ENCODE peak calls at places on chromosomes 6 and 20, in ten cellular contexts. T is fibroblast of pulmonary artery; U is CD4-positive, alpha-beta memory T cell; Q is ovary; L is transverse colon; C is brain microvascular endothelial cell; Y is foreskin fibroblast; N is epithelial cell of proximal tubule; V is dorsolateral prefrontal cortex; I is tibial nerve. D is an unnamed sample.

GRCh38 chr6:168115748-168116445 is 36.9 kb upstream of the FRMD1 start:
- DNase-seq in U (no peak), I (no peak), T (no peak), N (no peak), Q (no peak), C (no peak), V (no peak), L (no peak), Y (no peak), D (no peak)

GRCh38 chr6:41640436-41640835 is 2.2 kb downstream of the MDFI start:
- DNase-seq in Y (no peak), N (no peak), U (no peak), Q (no peak), I (no peak), T (no peak), C (no peak), V (no peak), L (no peak), D (no peak)

GRCh38 chr6:91786474-91787184 is 1199.8 kb upstream of the MAP3K7 start:
- DNase-seq in L (no peak), T (no peak), I (no peak), U (no peak), C (no peak), V (no peak), Q (no peak), Y (no peak), N (no peak), D (no peak)

GRCh38 chr6:161369339-161369738 is 95.5 kb upstream of the AGPAT4 start:
- DNase-seq in N (peak), T (peak), Q (no peak), C (peak), V (no peak), L (peak), U (no peak), Y (peak), I (no peak), D (peak)

GRCh38 chr6:127992144-127992543 is 91.3 kb upstream of the THEMIS start:
- DNase-seq in U (no peak), T (no peak), V (no peak), N (no peak), C (no peak), Q (no peak), I (no peak), L (no peak), Y (no peak), D (no peak)

GRCh38 chr6:81606965-81607381 is 145.5 kb downstream of the TENT5A start:
- DNase-seq in U (no peak), N (no peak), V (no peak), Y (peak), I (no peak), C (no peak), T (peak), Q (no peak), L (no peak), D (peak)

GRCh38 chr6:70758883-70759282 is 91.2 kb downstream of the SMAP1 start:
- DNase-seq in C (no peak), V (no peak), L (no peak), T (no peak), Q (no peak), I (no peak), U (no peak), Y (no peak), N (no peak), D (no peak)

GRCh38 chr20:47883186-47883585 is 97.9 kb upstream of the SULF2 start:
- DNase-seq in I (no peak), U (no peak), N (no peak), V (no peak), C (no peak), L (no peak), T (no peak), Q (no peak), Y (no peak), D (no peak)

GRCh38 chr6:139927236-139927635 is 552.8 kb upstream of the CITED2 start:
- DNase-seq in Q (no peak), V (no peak), C (peak), N (no peak), I (no peak), U (no peak), Y (peak), T (peak), L (no peak), D (peak)

GRCh38 chr6:147382945-147383554 is 125.4 kb upstream of the SAMD5 start:
- DNase-seq in L (no peak), U (no peak), I (no peak), N (peak), Q (no peak), T (peak), Y (peak), V (no peak), C (peak), D (no peak)

GRCh38 chr6:50826037-50826761 is 7.5 kb downstream of the TFAP2B start:
- DNase-seq in T (no peak), U (no peak), L (no peak), Q (no peak), I (no peak), C (no peak), N (no peak), V (no peak), Y (no peak), D (no peak)

GRCh38 chr6:99026135-99026534 is 78.4 kb upstream of the FBXL4 start:
- DNase-seq in I (no peak), C (no peak), Y (no peak), Q (no peak), N (no peak), V (no peak), U (no peak), L (no peak), T (no peak), D (no peak)

GRCh38 chr20:38985603-38986170 is 23.5 kb downstream of the DHX35 start:
- DNase-seq in I (no peak), U (no peak), V (no peak), Y (peak), N (peak), L (no peak), T (peak), Q (no peak), C (peak), D (peak)

GRCh38 chr6:36873612-36874011 is 991 bp downstream of the PPIL1 start:
- DNase-seq in N (no peak), C (no peak), Y (no peak), T (no peak), U (no peak), V (no peak), I (no peak), L (no peak), Q (no peak), D (no peak)

GRCh38 chr6:2791124-2792050 is 26.2 kb downstream of the WRNIP1 start:
- DNase-seq in V (peak), Q (peak), Y (peak), C (peak), N (peak), T (peak), U (peak), I (peak), L (peak), D (no peak)

GRCh38 chr6:165227644-165228329 is 81.6 kb downstream of the C6orf118 start:
- DNase-seq in N (peak), L (no peak), V (no peak), Q (no peak), I (no peak), C (no peak), Y (peak), U (no peak), T (peak), D (peak)

GRCh38 chr6:89989742-89990141 is 95.5 kb downstream of the GJA10 start:
- DNase-seq in Q (no peak), I (no peak), N (peak), L (no peak), C (peak), U (no peak), Y (peak), T (peak), V (no peak), D (peak)

GRCh38 chr6:2021713-2022125 is 223.7 kb downstream of the GMDS start:
- DNase-seq in V (peak), N (peak), Q (peak), U (no peak), I (peak), Y (peak), T (peak), C (no peak), L (peak), D (peak)

GRCh38 chr20:61439251-61439650 is 187.2 kb downstream of the CDH4 start:
- DNase-seq in T (no peak), U (no peak), V (no peak), N (no peak), I (no peak), C (no peak), Y (no peak), Q (no peak), L (no peak), D (no peak)

GRCh38 chr20:38418509-38419204 is 16.5 kb downstream of the SNHG17 start:
- DNase-seq in N (no peak), U (no peak), I (peak), V (no peak), L (no peak), C (no peak), Y (peak), T (peak), Q (peak), D (no peak)

GRCh38 chr6:11329841-11330765 is 97.6 kb upstream of the NEDD9 start:
- DNase-seq in U (no peak), Y (no peak), Q (no peak), C (no peak), N (no peak), V (no peak), T (no peak), I (no peak), L (peak), D (no peak)

GRCh38 chr20:44017905-44018683 is 103.4 kb downstream of the TOX2 start:
- DNase-seq in C (peak), Y (peak), Q (peak), L (peak), I (no peak), V (peak), N (peak), T (peak), U (no peak), D (peak)

GRCh38 chr6:132683543-132683942 is 24.6 kb upstream of the TAAR1 start:
- DNase-seq in V (no peak), T (peak), L (no peak), Y (peak), C (peak), Q (no peak), N (no peak), I (no peak), U (no peak), D (peak)

GRCh38 chr20:58891076-58891685 is 38.7 kb downstream of the GNAS start:
- DNase-seq in L (peak), I (peak), U (peak), C (peak), V (no peak), N (no peak), Q (peak), T (peak), Y (peak), D (no peak)

GRCh38 chr20:50111829-50112495 is 988 bp downstream of the UBE2V1 start:
- DNase-seq in L (no peak), N (no peak), V (no peak), Y (no peak), C (no peak), T (no peak), Q (no peak), U (no peak), I (no peak), D (no peak)

GRCh38 chr6:156832166-156832743 is 55.1 kb downstream of the ARID1B start:
- DNase-seq in I (peak), Y (peak), T (peak), N (no peak), L (no peak), C (peak), U (no peak), V (no peak), Q (peak), D (no peak)

GRCh38 chr6:170291271-170292110 is 613 bp upstream of the DLL1 start:
- DNase-seq in I (peak), U (peak), N (no peak), Q (peak), T (no peak), V (peak), Y (peak), L (peak), C (no peak), D (no peak)

GRCh38 chr6:151330130-151330715 is 61.1 kb downstream of the ZBTB2 start:
- DNase-seq in C (peak), Y (peak), N (no peak), L (no peak), Q (no peak), T (peak), V (no peak), U (no peak), I (no peak), D (peak)

GRCh38 chr20:21286775-21287174 is 16.4 kb upstream of the XRN2 start:
- DNase-seq in U (no peak), T (no peak), Y (no peak), L (no peak), I (no peak), C (no peak), Q (no peak), N (no peak), V (no peak), D (no peak)

GRCh38 chr6:12751694-12752304 is 35.2 kb downstream of the PHACTR1 start:
- DNase-seq in Y (peak), V (no peak), C (peak), T (peak), N (no peak), Q (peak), I (peak), U (peak), L (peak), D (peak)

GRCh38 chr6:12750416-12750815 is 33.8 kb downstream of the PHACTR1 start:
- DNase-seq in V (no peak), C (no peak), T (no peak), N (no peak), L (no peak), Y (no peak), I (no peak), Q (no peak), U (no peak), D (no peak)

GRCh38 chr6:12748411-12748810 is 31.8 kb downstream of the PHACTR1 start:
- DNase-seq in C (no peak), L (no peak), I (no peak), V (no peak), N (no peak), Y (no peak), T (no peak), Q (no peak), U (no peak), D (no peak)

GRCh38 chr6:12748815-12749521 is 32.4 kb downstream of the PHACTR1 start:
- DNase-seq in V (peak), L (no peak), C (no peak), I (no peak), U (no peak), N (no peak), Y (peak), T (no peak), Q (no peak), D (no peak)

GRCh38 chr6:12749531-12750379 is 33.2 kb downstream of the PHACTR1 start:
- DNase-seq in N (no peak), C (no peak), I (no peak), Q (no peak), L (no peak), Y (peak), T (no peak), U (no peak), V (peak), D (no peak)
- H3K4me3 ChIP-seq in N (no peak), C (peak), I (no peak), Q (no peak), L (no peak), Y (peak), T (no peak), U (no peak), V (peak), D (peak)

GRCh38 chr6:138569970-138570715 is 70.8 kb upstream of the NHSL1 start:
- DNase-seq in I (no peak), V (no peak), Y (no peak), T (no peak), L (no peak), Q (no peak), N (no peak), U (no peak), C (no peak), D (no peak)

GRCh38 chr6:138571174-138571573 is 71.9 kb upstream of the NHSL1 start:
- DNase-seq in T (no peak), Y (no peak), N (no peak), U (no peak), I (no peak), C (no peak), L (no peak), Q (no peak), V (no peak), D (no peak)

GRCh38 chr6:138568997-138569396 is 69.7 kb upstream of the NHSL1 start:
- DNase-seq in U (no peak), T (no peak), Y (no peak), N (no peak), Q (no peak), V (no peak), C (no peak), I (no peak), L (no peak), D (no peak)

GRCh38 chr6:138570716-138571020 is 71.4 kb upstream of the NHSL1 start:
- DNase-seq in Y (no peak), T (no peak), L (no peak), Q (no peak), N (no peak), I (no peak), U (no peak), V (no peak), C (no peak), D (no peak)

DNA sequence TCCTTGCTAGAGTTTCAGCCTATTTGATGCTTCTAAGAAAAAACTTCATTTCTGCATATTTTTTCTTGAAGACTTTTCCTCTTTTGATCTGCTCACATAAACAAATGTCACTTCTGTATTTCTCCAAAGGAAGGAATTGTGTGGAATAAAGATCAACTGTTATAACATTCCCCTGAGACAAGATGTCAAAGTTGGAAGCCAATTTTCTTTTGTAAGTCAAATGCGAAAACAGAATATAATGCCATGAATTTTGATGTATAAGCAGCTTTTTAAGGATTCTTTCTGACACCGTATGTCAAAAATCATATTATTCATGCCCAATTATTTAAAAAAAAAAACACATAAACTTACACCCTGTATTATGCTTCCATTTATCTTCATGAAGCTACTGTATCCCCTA is 70.3 kb upstream of the NHSL1 start:
- DNase-seq in I (no peak), Q (no peak), T (no peak), C (no peak), N (no peak), Y (no peak), L (no peak), U (no peak), V (no peak), D (no peak)
- H3K4me3 ChIP-seq in I (no peak), Q (no peak), T (no peak), C (no peak), N (no peak), Y (no peak), L (no peak), U (no peak), V (no peak), D (no peak)

GRCh38 chr6:33746036-33746600 is 587 bp downstream of the IP6K3 start:
- DNase-seq in T (peak), L (peak), U (no peak), C (peak), Q (peak), Y (peak), I (peak), V (peak), N (no peak), D (peak)
- H3K4me3 ChIP-seq in T (no peak), L (peak), U (no peak), C (no peak), Q (no peak), Y (peak), I (no peak), V (peak), N (peak), D (peak)

GRCh38 chr6:17470953-17471335 is 77.5 kb downstream of the CAP2 start:
- DNase-seq in T (peak), N (no peak), Q (no peak), I (peak), V (no peak), Y (peak), U (no peak), L (no peak), C (no peak), D (peak)
- H3K4me3 ChIP-seq in T (no peak), N (no peak), Q (no peak), I (no peak), V (no peak), Y (no peak), U (no peak), L (no peak), C (no peak), D (no peak)

DNA sequence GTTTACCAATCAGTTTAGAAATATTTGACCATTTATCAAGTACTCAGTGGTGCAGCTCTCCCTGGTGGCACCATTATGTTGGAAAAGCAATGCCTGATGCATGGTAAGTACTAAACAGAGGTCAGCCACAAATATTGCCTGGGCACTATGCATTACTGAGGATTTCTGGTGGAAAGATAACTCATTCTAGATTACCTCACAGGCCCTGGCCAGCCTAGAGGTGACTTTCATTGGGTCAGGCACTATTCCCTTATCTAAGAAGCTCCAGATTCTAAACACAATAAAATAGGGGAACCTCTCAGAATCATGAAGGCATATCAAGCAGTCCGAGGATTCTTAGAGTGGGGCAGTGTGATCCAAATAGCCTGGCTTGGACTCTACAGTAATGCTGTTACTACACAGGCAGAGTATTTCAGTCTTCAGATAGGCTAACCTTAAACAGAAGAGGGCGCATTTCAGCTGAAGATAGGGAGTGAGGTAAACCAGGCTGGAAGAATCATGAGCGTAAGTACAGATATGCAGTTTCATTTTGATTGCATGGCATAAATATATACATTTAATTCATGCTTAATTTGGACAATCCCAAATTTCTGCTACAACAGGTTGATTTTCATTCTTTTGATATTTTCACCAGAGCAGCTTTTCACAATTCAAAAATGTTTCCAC is 12.1 kb downstream of the LGSN start:
- DNase-seq in L (no peak), N (peak), Y (peak), I (no peak), C (peak), T (peak), Q (no peak), U (no peak), V (no peak), D (peak)
- H3K4me3 ChIP-seq in L (no peak), N (no peak), Y (no peak), I (no peak), C (no peak), T (no peak), Q (no peak), U (no peak), V (peak), D (no peak)

GRCh38 chr6:25056130-25056529 is 120.4 kb upstream of the RIPOR2 start:
- DNase-seq in N (no peak), T (no peak), I (no peak), C (no peak), Q (no peak), V (no peak), U (peak), L (peak), Y (no peak), D (no peak)
- H3K4me3 ChIP-seq in N (no peak), T (no peak), I (no peak), C (no peak), Q (no peak), V (no peak), U (peak), L (no peak), Y (no peak), D (no peak)

GRCh38 chr6:45155341-45155894 is 172.7 kb upstream of the RUNX2 start:
- DNase-seq in I (no peak), Y (no peak), C (no peak), Q (no peak), V (no peak), N (no peak), U (no peak), L (no peak), T (no peak), D (no peak)
- H3K4me3 ChIP-seq in I (no peak), Y (no peak), C (no peak), Q (no peak), V (no peak), N (no peak), U (no peak), L (no peak), T (no peak), D (no peak)

DNA sequence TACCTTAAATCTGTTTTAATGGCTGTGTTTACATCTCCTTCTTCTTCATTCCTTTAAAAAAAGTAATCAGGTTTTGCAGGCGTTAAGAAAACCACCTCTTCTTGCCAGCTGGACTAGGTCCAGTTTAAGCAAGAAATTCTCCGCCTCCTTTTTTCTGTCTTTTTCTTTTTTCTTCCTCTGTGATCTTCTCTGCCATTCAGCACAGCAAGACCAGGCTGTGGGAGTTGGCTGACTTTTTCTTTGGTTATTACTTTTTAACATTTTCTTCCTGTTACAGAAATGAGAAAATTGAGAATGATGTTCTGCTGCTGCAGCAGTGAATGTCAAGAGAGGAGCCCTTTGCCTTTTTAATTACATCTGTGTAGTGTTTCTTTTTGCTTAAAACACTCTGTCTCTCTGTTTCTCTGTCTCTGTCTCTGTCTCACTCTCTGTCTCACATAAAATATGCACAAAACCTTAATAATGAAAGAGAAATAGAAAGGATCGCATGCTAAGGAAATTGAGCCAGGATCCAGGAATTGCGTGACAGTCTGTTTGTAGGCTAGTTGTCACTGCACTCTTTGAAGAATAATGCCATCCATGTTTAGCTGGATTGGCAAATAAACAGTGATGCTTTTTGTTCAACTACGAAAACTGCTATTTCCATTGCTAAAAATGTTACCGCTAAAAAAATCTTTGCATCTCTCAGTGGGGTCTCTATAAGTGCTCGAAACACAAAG is 103.1 kb upstream of the SUPT3H start:
- DNase-seq in I (peak), V (no peak), Q (no peak), Y (peak), N (no peak), T (no peak), C (no peak), U (no peak), L (no peak), D (no peak)
- H3K4me3 ChIP-seq in I (no peak), V (peak), Q (no peak), Y (no peak), N (no peak), T (no peak), C (peak), U (no peak), L (no peak), D (no peak)

D was measured in skeletal muscle cell.